ENCODE peak calls at places on chromosomes 7 and 10, in five cellular contexts. F is activated CD8-positive, alpha-beta T cell treated with anti-CD3 and anti-CD28 coated beads for 36 hours; Z is mucosa of descending colon; H is Right ventricle myocardium superior; M is effector memory CD8-positive, alpha-beta T cell. U is an unnamed sample.

GRCh38 chr7:25882151-25882773 is 269.7 kb upstream of the NFE2L3 start:
- ATAC-seq in F (no peak), Z (peak; percentile 38), H (no peak), M (no peak), U (no peak)

GRCh38 chr10:131155903-131156285 is 155.6 kb downstream of the TCERG1L start:
- ATAC-seq in F (no peak), Z (no peak), H (no peak), M (no peak), U (no peak)

GRCh38 chr10:130192276-130192848 is 56.2 kb downstream of the GLRX3 start:
- ATAC-seq in F (no peak), Z (no peak), H (no peak), M (no peak), U (no peak)

GRCh38 chr7:3106353-3106752 is 62.7 kb upstream of the CARD11 start:
- ATAC-seq in F (peak; percentile 84), Z (no peak), H (no peak), M (peak; percentile 61), U (peak; percentile 89)

GRCh38 chr7:117193564-117193963 is 129.3 kb downstream of the WNT2 start:
- ATAC-seq in F (no peak), Z (no peak), H (no peak), M (no peak), U (no peak)

GRCh38 chr10:44723654-44724053 is 187.5 kb upstream of the TMEM72 start:
- ATAC-seq in F (no peak), Z (no peak), H (peak; percentile 62), M (no peak), U (no peak)

GRCh38 chr10:14860782-14861181 is 17.9 kb upstream of the SUV39H2 start:
- ATAC-seq in F (no peak), Z (peak; percentile 100), H (no peak), M (no peak), U (no peak)

GRCh38 chr10:6795571-6795970 is 215.5 kb upstream of the PRKCQ start:
- ATAC-seq in F (no peak), Z (no peak), H (no peak), M (no peak), U (no peak)

GRCh38 chr7:44292418-44292817 is 33.0 kb downstream of the CAMK2B start:
- ATAC-seq in F (no peak), Z (no peak), H (no peak), M (no peak), U (no peak)

GRCh38 chr7:68744036-68744435 is 854.2 kb upstream of the AUTS2 start:
- ATAC-seq in F (no peak), Z (no peak), H (no peak), M (no peak), U (no peak)

U was measured in activated CD4-positive, CD25-positive, alpha-beta regulatory T cell treated with anti-CD3 and anti-CD28 coated beads, Interleukin-2, amount 50 U/mL, for 24 hours.